ENCODE peak calls at places on chromosomes 13 and 19, in six cellular contexts. C is stomach, J is ovary, P is uterus, O is transverse colon, I is GM12892. V is an unnamed sample.

GRCh38 chr13:90713436-90714133 is 633.9 kb upstream of the MIR17HG start:
- DNase-seq in C (no peak), J (no peak), P (no peak), O (no peak), I (no peak), V (no peak)

GRCh38 chr13:32902898-32903297 is 113.3 kb upstream of the KL start:
- DNase-seq in C (peak; percentile 44), J (peak; percentile 37), P (peak; percentile 67), O (peak; percentile 34), I (no peak), V (peak; percentile 76)

GRCh38 chr13:110684388-110685056 is 21.4 kb downstream of the CARS2 start:
- DNase-seq in C (no peak), J (no peak), P (no peak), O (no peak), I (no peak), V (no peak)

GRCh38 chr13:103883152-103883551 is 816.9 kb upstream of the SLC10A2 start:
- DNase-seq in C (peak; percentile 68), J (peak; percentile 26), P (peak; percentile 23), O (peak; percentile 50), I (no peak), V (peak; percentile 83)

GRCh38 chr13:30363725-30364124 is 56.4 kb upstream of the KATNAL1 start:
- DNase-seq in C (no peak), J (no peak), P (no peak), O (no peak), I (no peak), V (no peak)

GRCh38 chr19:1445932-1446712 is 3.8 kb upstream of the APC2 start:
- DNase-seq in C (no peak), J (no peak), P (no peak), O (no peak), I (no peak), V (no peak)

GRCh38 chr13:31431722-31432137 is 232.0 kb downstream of the B3GLCT start:
- DNase-seq in C (peak; percentile 51), J (peak; percentile 42), P (peak; percentile 67), O (peak; percentile 52), I (peak; percentile 9), V (peak; percentile 76)

GRCh38 chr19:51542699-51543098 is 11.2 kb upstream of the SIGLEC6 start:
- DNase-seq in C (no peak), J (no peak), P (no peak), O (no peak), I (no peak), V (no peak)

GRCh38 chr13:72514141-72514540 is 213.3 kb downstream of the MZT1 start:
- DNase-seq in C (no peak), J (no peak), P (no peak), O (no peak), I (no peak), V (no peak)

GRCh38 chr13:98273824-98274786 is 97.0 kb upstream of the RNF113B start:
- DNase-seq in C (no peak), J (no peak), P (no peak), O (no peak), I (no peak), V (no peak)

GRCh38 chr13:45074721-45075120 is 45.6 kb upstream of the GTF2F2 start:
- DNase-seq in C (no peak), J (no peak), P (no peak), O (no peak), I (no peak), V (no peak)

GRCh38 chr13:106083620-106084350 is 451.7 kb downstream of the EFNB2 start:
- DNase-seq in C (peak; percentile 41), J (no peak), P (no peak), O (peak; percentile 43), I (no peak), V (no peak)

GRCh38 chr13:95038949-95039348 is 262.3 kb downstream of the ABCC4 start:
- DNase-seq in C (no peak), J (no peak), P (no peak), O (no peak), I (no peak), V (no peak)

GRCh38 chr19:6613711-6614110 is 22.8 kb upstream of the CD70 start:
- DNase-seq in C (no peak), J (no peak), P (no peak), O (no peak), I (no peak), V (no peak)

GRCh38 chr19:50232600-50232999 is 29.2 kb downstream of the MYH14 start:
- DNase-seq in C (no peak), J (no peak), P (no peak), O (no peak), I (no peak), V (no peak)
- TF ChIP-seq POLR2A in C (no peak), J (no peak), P (no peak), O (no peak), I (no peak), V (no peak)

GRCh38 chr19:46788101-46788967 is at the start of gene SLC1A5:
- DNase-seq in C (peak; percentile 97), J (peak; percentile 99), P (peak; percentile 99), O (peak; percentile 98), I (peak; percentile 96), V (peak; percentile 96)

GRCh38 chr19:46787040-46787330 is 1.4 kb downstream of the SLC1A5 start:
- DNase-seq in C (no peak), J (no peak), P (no peak), O (no peak), I (no peak), V (no peak)

GRCh38 chr19:46788968-46789338 is 559 bp upstream of the SLC1A5 start:
- DNase-seq in C (no peak), J (no peak), P (no peak), O (no peak), I (no peak), V (no peak)

GRCh38 chr19:46786236-46787039 is 2.0 kb downstream of the SLC1A5 start:
- DNase-seq in C (peak; percentile 67), J (peak; percentile 83), P (peak; percentile 70), O (peak; percentile 79), I (peak; percentile 71), V (peak; percentile 53)

DNA sequence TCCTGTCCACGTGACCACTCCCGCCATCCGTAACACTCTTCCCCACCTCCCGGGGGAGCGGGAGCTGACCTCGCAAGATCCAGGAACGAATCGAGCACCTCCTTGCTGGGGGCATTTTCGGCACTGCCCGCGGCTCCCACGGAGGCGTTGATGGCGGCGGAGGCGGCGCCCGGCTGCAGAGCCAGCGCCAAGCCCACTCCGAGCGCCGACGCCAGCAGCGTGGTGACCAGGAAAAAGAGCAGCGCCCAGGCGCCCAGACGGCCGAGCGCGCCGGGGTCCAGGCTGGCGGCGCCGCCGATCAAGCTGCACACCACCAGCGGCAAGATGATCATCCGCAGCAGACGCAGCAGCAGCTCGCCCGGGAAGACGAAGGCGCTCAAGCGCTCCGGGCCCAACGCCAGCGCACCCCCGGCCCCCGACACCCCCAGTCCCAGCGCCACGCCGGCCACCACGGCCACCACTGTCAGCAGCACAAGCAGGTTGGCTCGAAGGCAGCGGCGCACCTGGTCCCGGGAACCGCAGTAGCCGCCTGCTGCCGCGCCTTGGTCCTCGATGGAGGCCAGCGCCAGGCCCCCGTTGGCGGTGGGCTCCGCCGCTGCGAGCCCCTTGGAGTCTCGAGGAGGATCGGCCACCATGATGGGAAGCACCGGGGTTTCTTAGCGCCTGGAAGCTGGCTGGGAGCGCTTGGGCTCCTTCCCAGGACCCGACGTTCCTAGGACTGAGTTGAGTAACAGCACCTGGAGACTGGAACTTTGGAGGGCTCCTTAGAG is 878 bp downstream of the SLC1A5 start:
- DNase-seq in C (peak; percentile 55), J (peak; percentile 73), P (peak; percentile 70), O (peak; percentile 62), I (no peak), V (peak; percentile 52)
- TF ChIP-seq POLR2A in C (no peak), J (no peak), P (no peak), O (peak; percentile 45), I (no peak), V (no peak)

GRCh38 chr19:3669134-3669436 is 31.2 kb downstream of the PIP5K1C start:
- DNase-seq in C (no peak), J (no peak), P (no peak), O (no peak), I (no peak), V (no peak)

GRCh38 chr19:3669616-3670257 is 30.5 kb downstream of the PIP5K1C start:
- DNase-seq in C (no peak), J (no peak), P (no peak), O (no peak), I (no peak), V (no peak)

GRCh38 chr19:3670796-3671679 is 29.2 kb downstream of the PIP5K1C start:
- DNase-seq in C (peak; percentile 30), J (peak; percentile 94), P (peak; percentile 91), O (peak; percentile 68), I (peak; percentile 77), V (peak; percentile 74)

GRCh38 chr19:3671680-3672574 is 28.3 kb downstream of the PIP5K1C start:
- DNase-seq in C (no peak), J (peak; percentile 54), P (peak; percentile 55), O (no peak), I (no peak), V (no peak)

GRCh38 chr19:3670258-3670795 is 29.9 kb downstream of the PIP5K1C start:
- DNase-seq in C (peak; percentile 31), J (peak; percentile 90), P (peak; percentile 91), O (peak; percentile 68), I (no peak), V (peak; percentile 87)
- TF ChIP-seq POLR2A in C (no peak), J (peak; percentile 80), P (peak; percentile 93), O (peak; percentile 63), I (no peak), V (peak; percentile 35)

GRCh38 chr19:47094557-47095517 is 18.7 kb downstream of the ZC3H4 start:
- DNase-seq in C (peak; percentile 48), J (peak; percentile 37), P (no peak), O (peak; percentile 66), I (no peak), V (no peak)

GRCh38 chr19:47096721-47097120 is 16.9 kb downstream of the ZC3H4 start:
- DNase-seq in C (peak; percentile 35), J (no peak), P (no peak), O (peak; percentile 54), I (no peak), V (no peak)

GRCh38 chr19:47097396-47098217 is 16.0 kb downstream of the ZC3H4 start:
- DNase-seq in C (peak; percentile 59), J (no peak), P (no peak), O (peak; percentile 43), I (no peak), V (peak; percentile 30)

GRCh38 chr19:47093841-47094240 is 19.7 kb downstream of the ZC3H4 start:
- DNase-seq in C (no peak), J (no peak), P (no peak), O (no peak), I (no peak), V (no peak)

DNA sequence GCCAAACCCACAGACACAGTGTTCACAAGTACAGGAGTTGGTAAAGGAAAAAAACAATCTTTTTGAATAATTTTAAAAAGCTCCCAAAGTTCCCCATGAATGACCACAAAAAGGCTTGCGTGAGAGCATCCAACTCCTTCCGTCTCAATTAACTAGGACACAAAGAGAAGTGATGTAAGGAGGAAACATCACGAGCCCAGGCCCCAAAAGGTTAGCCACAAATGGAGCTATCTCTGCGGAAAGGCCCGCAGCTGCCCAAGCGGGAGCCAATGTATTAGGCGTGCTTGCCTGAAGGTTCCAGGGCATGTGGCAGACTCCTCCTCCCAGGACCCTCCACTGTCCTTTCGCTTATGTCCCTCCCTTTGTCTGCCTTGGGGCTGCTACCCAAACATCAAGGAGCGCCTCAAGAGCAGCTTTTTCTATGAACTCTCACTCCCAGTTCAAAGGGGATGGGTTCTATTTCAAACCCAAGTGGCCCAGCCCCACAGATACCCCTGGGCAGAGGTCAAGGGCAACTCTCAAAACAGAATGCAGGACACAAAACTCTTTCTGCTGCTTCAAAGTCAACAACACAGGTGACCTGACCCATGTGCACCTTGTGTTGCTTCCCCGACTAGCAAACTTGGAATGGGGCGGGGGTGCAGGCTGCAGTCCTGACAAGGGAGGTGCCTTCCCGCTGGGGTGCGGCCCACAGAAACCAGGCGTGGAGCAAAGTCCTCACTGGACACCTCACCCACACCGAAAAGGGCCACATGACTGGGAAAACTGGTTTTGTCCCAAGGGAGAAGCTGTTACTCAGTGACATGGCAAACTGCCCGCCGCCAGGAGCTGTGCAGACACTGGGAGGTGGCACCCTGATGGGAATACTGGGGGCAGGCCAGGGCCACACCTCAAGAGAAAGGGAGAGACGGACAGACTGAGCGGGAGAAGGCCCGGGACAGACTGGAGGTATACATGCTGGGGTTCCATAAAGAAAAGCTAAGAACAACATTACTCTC is 17.6 kb downstream of the ZC3H4 start:
- DNase-seq in C (peak; percentile 97), J (no peak), P (no peak), O (peak; percentile 96), I (no peak), V (no peak)
- TF ChIP-seq POLR2A in C (no peak), J (no peak), P (no peak), O (peak; percentile 90), I (peak; percentile 35), V (no peak)